ENCODE peak calls at places on chromosomes 12 and 14, in four cellular contexts. Z is stimulated activated CD4-positive, alpha-beta T cell treated with anti-CD3 and anti-CD28 coated beads, Interleukin-4, amount 100 ng/mL, for 48 hours; W is CMK; O is RCC 7860. A is an unnamed sample.

GRCh38 chr12:49358548-49359141 is 8.6 kb upstream of the SPATS2 start:
- DNase-seq in Z (no peak), W (peak), O (peak), A (peak)

GRCh38 chr14:96271421-96271762 is 15.4 kb downstream of the BDKRB1 start:
- DNase-seq in Z (no peak), W (no peak), O (no peak), A (no peak)

GRCh38 chr14:66434464-66434863 is 51.7 kb upstream of the CCDC196 start:
- DNase-seq in Z (no peak), W (no peak), O (no peak), A (no peak)

GRCh38 chr12:109500406-109501185 is 23.2 kb downstream of the UBE3B start:
- DNase-seq in Z (no peak), W (no peak), O (no peak), A (no peak)

GRCh38 chr12:66668311-66668710 is 10.6 kb downstream of the GRIP1 start:
- DNase-seq in Z (no peak), W (no peak), O (no peak), A (no peak)

GRCh38 chr14:96616168-96616681 is 114.0 kb downstream of the PAPOLA start:
- DNase-seq in Z (no peak), W (no peak), O (no peak), A (no peak)

GRCh38 chr12:48119078-48119833 is at the start of gene PFKM:
- DNase-seq in Z (peak), W (peak), O (peak), A (peak)

GRCh38 chr14:24398298-24398942 is 383 bp upstream of the NYNRIN start:
- DNase-seq in Z (no peak), W (no peak), O (no peak), A (no peak)

GRCh38 chr14:25001096-25001982 is 48.6 kb downstream of the STXBP6 start:
- DNase-seq in Z (no peak), W (no peak), O (no peak), A (no peak)

GRCh38 chr12:28415755-28416154 is 225.5 kb downstream of the CCDC91 start:
- DNase-seq in Z (no peak), W (no peak), O (peak), A (no peak)

GRCh38 chr12:64633940-64634337 is 23.6 kb downstream of the RASSF3 start:
- DNase-seq in Z (no peak), W (no peak), O (peak), A (no peak)

A was measured in GF-D8.